ENCODE peak calls at places on chromosomes 11 and 22, in five cellular contexts. A is astrocyte, K is hepatocyte, U is ovary, J is Panc1. P is an unnamed sample.

GRCh38 chr11:112285918-112286317 is 25.3 kb upstream of the PLET1 start:
- DNase-seq in A (peak; percentile 72), K (peak; percentile 40), U (no peak), J (no peak), P (no peak)

GRCh38 chr11:70033711-70034070 is 44.4 kb upstream of the ANO1 start:
- DNase-seq in A (no peak), K (no peak), U (no peak), J (no peak), P (no peak)

GRCh38 chr22:26887456-26887855 is 230.1 kb downstream of the MIAT start:
- DNase-seq in A (peak; percentile 97), K (peak; percentile 24), U (no peak), J (no peak), P (no peak)

GRCh38 chr11:64650923-64651523 is 60.0 kb downstream of the SLC22A12 start:
- DNase-seq in A (no peak), K (peak; percentile 53), U (no peak), J (no peak), P (no peak)

GRCh38 chr11:111351374-111352081 is 27.5 kb downstream of the POU2AF1 start:
- DNase-seq in A (no peak), K (no peak), U (no peak), J (no peak), P (no peak)

GRCh38 chr11:60634151-60634550 is 65.3 kb upstream of the MS4A8 start:
- DNase-seq in A (no peak), K (no peak), U (no peak), J (no peak), P (no peak)

GRCh38 chr22:48826546-48826945 is 1001.1 kb downstream of the BRD1 start:
- DNase-seq in A (no peak), K (no peak), U (no peak), J (no peak), P (peak; percentile 41)

GRCh38 chr11:113382121-113382520 is 5.5 kb upstream of the ANKK1 start:
- DNase-seq in A (no peak), K (no peak), U (no peak), J (no peak), P (no peak)

GRCh38 chr11:129247129-129247528 is 55.0 kb upstream of the ARHGAP32 start:
- DNase-seq in A (peak; percentile 80), K (no peak), U (no peak), J (peak; percentile 8), P (no peak)

GRCh38 chr11:100830978-100831732 is 144.1 kb downstream of the ARHGAP42 start:
- DNase-seq in A (peak; percentile 68), K (peak; percentile 23), U (no peak), J (no peak), P (no peak)

GRCh38 chr11:47980907-47981621 is 705 bp downstream of the PTPRJ start:
- DNase-seq in A (no peak), K (peak; percentile 81), U (peak; percentile 58), J (no peak), P (peak; percentile 84)

GRCh38 chr11:119615879-119616190 is 113.2 kb downstream of the NECTIN1 start:
- DNase-seq in A (no peak), K (no peak), U (no peak), J (no peak), P (no peak)
- H3K4me1 ChIP-seq in A (peaks cover 18% of the 10 kb centered on the region), K (no peaks in the 10 kb centered on the region), U (no peaks in the 10 kb centered on the region), J (no peaks in the 10 kb centered on the region), P (no peaks in the 10 kb centered on the region)

GRCh38 chr11:122193457-122193856 is 77.4 kb upstream of the BLID start:
- DNase-seq in A (no peak), K (no peak), U (no peak), J (no peak), P (no peak)

GRCh38 chr11:122198291-122198983 is 82.4 kb upstream of the BLID start:
- DNase-seq in A (no peak), K (no peak), U (no peak), J (no peak), P (no peak)

GRCh38 chr11:122192634-122193245 is 76.7 kb upstream of the BLID start:
- DNase-seq in A (peak; percentile 72), K (no peak), U (no peak), J (no peak), P (no peak)

GRCh38 chr11:122197055-122197987 is 81.3 kb upstream of the BLID start:
- DNase-seq in A (peak; percentile 99), K (peak; percentile 51), U (no peak), J (peak; percentile 99), P (no peak)

GRCh38 chr11:122195790-122196189 is 79.8 kb upstream of the BLID start:
- DNase-seq in A (no peak), K (no peak), U (no peak), J (no peak), P (no peak)
- H3K4me1 ChIP-seq in A (peaks cover 61% of the 10 kb centered on the region), K (no peaks in the 10 kb centered on the region), U (peaks cover 13% of the 10 kb centered on the region), J (peaks cover 31% of the 10 kb centered on the region), P (no peaks in the 10 kb centered on the region)

GRCh38 chr11:29025001-29025400 is 916.8 kb downstream of the METTL15 start:
- DNase-seq in A (peak; percentile 20), K (no peak), U (no peak), J (no peak), P (no peak)

GRCh38 chr11:29022676-29023075 is 914.5 kb downstream of the METTL15 start:
- DNase-seq in A (peak; percentile 36), K (no peak), U (no peak), J (no peak), P (no peak)

GRCh38 chr11:29029452-29029851 is 921.3 kb downstream of the METTL15 start:
- DNase-seq in A (no peak), K (no peak), U (no peak), J (no peak), P (no peak)

GRCh38 chr11:29019960-29020683 is 911.9 kb downstream of the METTL15 start:
- DNase-seq in A (peak; percentile 45), K (peak; percentile 28), U (no peak), J (no peak), P (no peak)

DNA sequence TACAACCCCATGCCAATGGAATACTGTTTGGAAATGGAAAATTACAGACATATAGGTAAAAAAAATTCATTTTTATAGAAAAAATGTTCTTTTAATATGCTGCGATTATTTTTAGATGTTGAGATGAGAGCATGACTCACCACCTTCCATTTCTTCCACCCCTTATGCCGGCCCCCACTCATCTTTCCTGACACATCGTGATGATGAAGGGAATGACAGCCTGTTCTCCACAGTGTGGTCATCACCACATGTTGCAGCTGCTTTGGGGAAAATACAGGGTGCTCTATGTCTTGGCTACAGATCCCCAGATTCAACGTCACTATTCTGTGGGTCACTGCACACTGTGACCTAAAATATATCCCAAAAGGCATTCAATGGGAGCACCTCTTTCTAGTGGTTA is 916.2 kb downstream of the METTL15 start:
- DNase-seq in A (peak; percentile 46), K (no peak), U (no peak), J (no peak), P (no peak)
- H3K4me1 ChIP-seq in A (peaks cover 3% of the 10 kb centered on the region), K (no peaks in the 10 kb centered on the region), U (no peaks in the 10 kb centered on the region), J (no peaks in the 10 kb centered on the region), P (no peaks in the 10 kb centered on the region)

GRCh38 chr11:14414470-14415461 is 55.8 kb upstream of the RRAS2 start:
- DNase-seq in A (peak; percentile 55), K (no peak), U (no peak), J (no peak), P (no peak)

GRCh38 chr11:14417975-14418374 is 59.0 kb upstream of the RRAS2 start:
- DNase-seq in A (no peak), K (no peak), U (no peak), J (no peak), P (no peak)

GRCh38 chr11:14420223-14420622 is 61.2 kb upstream of the RRAS2 start:
- DNase-seq in A (no peak), K (no peak), U (no peak), J (no peak), P (no peak)

GRCh38 chr11:14418801-14419417 is 59.9 kb upstream of the RRAS2 start:
- DNase-seq in A (no peak), K (peak; percentile 48), U (no peak), J (no peak), P (no peak)

DNA sequence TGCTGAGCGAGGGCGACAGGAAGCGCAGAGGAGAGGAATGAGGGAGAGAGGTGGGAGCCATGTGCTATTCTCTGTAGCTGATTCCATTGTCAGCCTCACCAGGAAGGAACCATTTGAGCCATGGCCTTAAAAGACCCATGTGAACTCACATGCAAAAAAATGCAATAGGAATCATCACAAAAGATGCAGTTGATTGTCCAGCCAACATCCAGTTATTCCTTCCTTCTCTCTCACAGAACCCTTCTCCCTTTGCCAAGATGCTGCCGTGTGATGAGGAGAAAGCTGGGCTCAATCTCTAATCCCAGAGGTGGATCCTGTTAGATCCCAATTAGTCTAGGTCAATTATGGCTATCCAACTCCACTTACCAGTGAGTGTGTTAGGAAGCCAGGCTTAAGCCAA is 58.2 kb upstream of the RRAS2 start:
- DNase-seq in A (no peak), K (no peak), U (no peak), J (no peak), P (no peak)
- H3K4me1 ChIP-seq in A (peaks cover 35% of the 10 kb centered on the region), K (peaks cover 5% of the 10 kb centered on the region), U (peaks cover 3% of the 10 kb centered on the region), J (no peaks in the 10 kb centered on the region), P (no peaks in the 10 kb centered on the region)

DNA sequence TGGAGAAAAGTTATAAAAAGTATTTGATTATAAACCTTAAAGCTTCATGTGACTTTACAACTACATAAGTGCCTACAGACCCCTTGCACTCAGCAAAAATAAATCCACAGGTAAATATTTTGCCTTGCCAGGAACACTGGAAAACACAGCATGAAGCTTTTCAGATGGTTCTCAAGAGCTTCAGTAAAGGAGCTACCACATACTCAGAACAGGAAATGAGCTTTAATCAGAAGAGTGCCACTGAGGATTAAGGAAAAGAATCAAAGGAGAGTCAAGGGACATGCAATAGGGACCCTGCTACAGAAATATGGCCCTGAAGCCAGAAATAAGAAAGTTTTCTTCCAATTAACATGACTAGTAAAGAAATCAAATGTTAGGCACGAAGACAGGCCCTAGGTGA is 1.2 kb downstream of the CASP1 start:
- DNase-seq in A (no peak), K (no peak), U (no peak), J (no peak), P (no peak)
- H3K4me1 ChIP-seq in A (no peaks in the 10 kb centered on the region), K (no peaks in the 10 kb centered on the region), U (peaks cover 3% of the 10 kb centered on the region), J (no peaks in the 10 kb centered on the region), P (no peaks in the 10 kb centered on the region)

GRCh38 chr11:62461740-62462522 is 43.1 kb downstream of the SCGB1A1 start:
- DNase-seq in A (peak; percentile 73), K (no peak), U (no peak), J (no peak), P (no peak)

GRCh38 chr11:62456630-62457029 is 37.8 kb downstream of the SCGB1A1 start:
- DNase-seq in A (no peak), K (peak; percentile 41), U (no peak), J (no peak), P (no peak)

GRCh38 chr11:62458212-62459002 is 39.6 kb downstream of the SCGB1A1 start:
- DNase-seq in A (no peak), K (no peak), U (no peak), J (no peak), P (no peak)

GRCh38 chr11:62457474-62457873 is 38.6 kb downstream of the SCGB1A1 start:
- DNase-seq in A (no peak), K (no peak), U (no peak), J (no peak), P (no peak)

GRCh38 chr11:62459080-62459479 is 40.2 kb downstream of the SCGB1A1 start:
- DNase-seq in A (no peak), K (no peak), U (no peak), J (no peak), P (no peak)
- H3K4me1 ChIP-seq in A (peaks cover 12% of the 10 kb centered on the region), K (peaks cover 18% of the 10 kb centered on the region), U (no peaks in the 10 kb centered on the region), J (peaks cover 25% of the 10 kb centered on the region), P (no peaks in the 10 kb centered on the region)